ENCODE peak calls at places on chromosomes 16 and 17, in five cellular contexts. T, B, E, Z and C are unnamed samples.

GRCh38 chr17:21171309-21171922 is 42.5 kb downstream of the TMEM11 start:
- DNase-seq in E (no peak), B (no peak), T (no peak), Z (no peak), C (no peak)

GRCh38 chr16:60905806-60906205 is 1130.4 kb downstream of the CDH8 start:
- DNase-seq in Z (no peak), E (no peak), B (no peak), T (no peak), C (no peak)

GRCh38 chr17:12554251-12554650 is 111.4 kb upstream of the MYOCD start:
- DNase-seq in Z (no peak), B (no peak), E (no peak), T (no peak), C (no peak)

GRCh38 chr16:70686376-70687171 is 721 bp upstream of the MTSS2 start:
- DNase-seq in T (no peak), Z (no peak), B (no peak), E (no peak), C (no peak)

GRCh38 chr17:29561541-29562517 is 5.0 kb downstream of the ABHD15 start:
- DNase-seq in B (no peak), E (no peak), Z (no peak), T (peak; percentile 57), C (no peak)

GRCh38 chr17:4295686-4296085 is 31.9 kb upstream of the ANKFY1 start:
- DNase-seq in Z (no peak), T (no peak), B (no peak), E (no peak), C (no peak)

GRCh38 chr17:81130385-81131288 is 34.7 kb upstream of the PVALEF start:
- DNase-seq in T (no peak), B (no peak), E (no peak), Z (no peak), C (no peak)

GRCh38 chr16:81198635-81199034 is 39.9 kb upstream of the BCO1 start:
- DNase-seq in Z (no peak), B (no peak), E (no peak), T (no peak), C (no peak)

GRCh38 chr16:84803146-84803545 is 16.6 kb upstream of the CRISPLD2 start:
- DNase-seq in Z (no peak), B (no peak), E (no peak), T (no peak), C (no peak)

GRCh38 chr17:8164815-8165131 is 2.0 kb upstream of the VAMP2 start:
- DNase-seq in Z (no peak), B (no peak), T (no peak), E (no peak), C (no peak)

GRCh38 chr17:57726213-57726612 is 18.9 kb downstream of the CCDC182 start:
- DNase-seq in E (no peak), B (no peak), Z (peak; percentile 96), T (no peak), C (no peak)

GRCh38 chr17:43360376-43360738 is 38.4 kb upstream of the ARL4D start:
- DNase-seq in B (peak; percentile 97), T (peak; percentile 72), E (peak; percentile 56), Z (peak; percentile 33), C (peak; percentile 47)

GRCh38 chr17:62780951-62781350 is 27.2 kb downstream of the MARCHF10 start:
- DNase-seq in T (no peak), E (no peak), Z (no peak), B (peak; percentile 13), C (no peak)

GRCh38 chr16:10120953-10121352 is 61.3 kb downstream of the GRIN2A start:
- DNase-seq in T (no peak), E (no peak), Z (no peak), B (peak; percentile 19), C (no peak)

GRCh38 chr17:77821114-77821513 is 137.4 kb upstream of the TNRC6C start:
- DNase-seq in T (no peak), Z (peak; percentile 41), B (no peak), E (no peak), C (no peak)

GRCh38 chr16:87728026-87728425 is 37.8 kb downstream of the KLHDC4 start:
- DNase-seq in E (no peak), B (no peak), T (no peak), Z (no peak), C (no peak)

GRCh38 chr17:67229109-67229991 is 15.6 kb downstream of the HELZ start:
- DNase-seq in T (no peak), Z (no peak), B (no peak), E (no peak), C (no peak)

GRCh38 chr16:6665126-6665525 is 667.5 kb upstream of the RBFOX1 start:
- DNase-seq in T (no peak), E (no peak), Z (no peak), B (no peak), C (no peak)

GRCh38 chr17:76841776-76842405 is 26.3 kb upstream of the MGAT5B start:
- DNase-seq in B (no peak), Z (peak; percentile 80), T (no peak), E (no peak), C (no peak)

GRCh38 chr17:45740553-45741330 is 43.4 kb upstream of the CRHR1 start:
- DNase-seq in E (peak; percentile 23), Z (peak; percentile 93), T (no peak), B (peak; percentile 45), C (no peak)